ENCODE peak calls at places on chromosome 20, in eight cellular contexts. One of them, this sample, is unnamed. For H3K4me1, the result is how much of the 10 kb centered on the place peaks cover.

GRCh38 chr20:25750765-25751696 is 54.4 kb upstream of the ZNF337 start:
- DNase-seq in cardiac muscle cell: peak
- DNase-seq in iPS DF 6.9: no peak
- DNase-seq in lung: peak
- DNase-seq in tibial nerve: peak
- DNase-seq in lower lobe of right lung: peak
- DNase-seq in adrenal gland: peak
- DNase-seq in pancreas: peak
- DNase-seq in this sample: peak

GRCh38 chr20:23228912-23229311 is 121.7 kb upstream of the NXT1 start:
- DNase-seq in cardiac muscle cell: peak
- DNase-seq in iPS DF 6.9: no peak
- DNase-seq in lung: no peak
- DNase-seq in tibial nerve: no peak
- DNase-seq in lower lobe of right lung: no peak
- DNase-seq in adrenal gland: no peak
- DNase-seq in pancreas: no peak
- DNase-seq in this sample: no peak

GRCh38 chr20:38217791-38218565 is 42.6 kb downstream of the KIAA1755 start:
- DNase-seq in cardiac muscle cell: peak
- DNase-seq in iPS DF 6.9: no peak
- DNase-seq in lung: no peak
- DNase-seq in tibial nerve: no peak
- DNase-seq in lower lobe of right lung: no peak
- DNase-seq in adrenal gland: peak
- DNase-seq in pancreas: peak
- DNase-seq in this sample: no peak

GRCh38 chr20:4134861-4135379 is 119.6 kb upstream of the RNF24 start:
- DNase-seq in cardiac muscle cell: no peak
- DNase-seq in iPS DF 6.9: no peak
- DNase-seq in lung: no peak
- DNase-seq in tibial nerve: no peak
- DNase-seq in lower lobe of right lung: no peak
- DNase-seq in adrenal gland: no peak
- DNase-seq in pancreas: no peak
- DNase-seq in this sample: peak

GRCh38 chr20:22861231-22861980 is 173.7 kb upstream of the SSTR4 start:
- DNase-seq in cardiac muscle cell: peak
- DNase-seq in iPS DF 6.9: no peak
- DNase-seq in lung: no peak
- DNase-seq in tibial nerve: no peak
- DNase-seq in lower lobe of right lung: no peak
- DNase-seq in adrenal gland: no peak
- DNase-seq in pancreas: no peak
- DNase-seq in this sample: no peak

GRCh38 chr20:41023549-41023948 is 5.1 kb upstream of the TOP1 start:
- DNase-seq in cardiac muscle cell: no peak
- DNase-seq in iPS DF 6.9: no peak
- DNase-seq in lung: no peak
- DNase-seq in tibial nerve: no peak
- DNase-seq in lower lobe of right lung: no peak
- DNase-seq in adrenal gland: no peak
- DNase-seq in pancreas: no peak
- DNase-seq in this sample: no peak

GRCh38 chr20:47115694-47116093 is 221.1 kb downstream of the EYA2 start:
- DNase-seq in cardiac muscle cell: no peak
- DNase-seq in iPS DF 6.9: no peak
- DNase-seq in lung: no peak
- DNase-seq in tibial nerve: no peak
- DNase-seq in lower lobe of right lung: no peak
- DNase-seq in adrenal gland: no peak
- DNase-seq in pancreas: no peak
- DNase-seq in this sample: no peak

GRCh38 chr20:58037631-58038030 is 190.8 kb downstream of the ANKRD60 start:
- DNase-seq in cardiac muscle cell: no peak
- DNase-seq in iPS DF 6.9: no peak
- DNase-seq in lung: peak
- DNase-seq in tibial nerve: no peak
- DNase-seq in lower lobe of right lung: no peak
- DNase-seq in adrenal gland: no peak
- DNase-seq in pancreas: no peak
- DNase-seq in this sample: no peak

GRCh38 chr20:5524886-5525285 is 208.1 kb upstream of the PROKR2 start:
- DNase-seq in cardiac muscle cell: peak
- DNase-seq in iPS DF 6.9: no peak
- DNase-seq in lung: no peak
- DNase-seq in tibial nerve: no peak
- DNase-seq in lower lobe of right lung: no peak
- DNase-seq in adrenal gland: no peak
- DNase-seq in pancreas: no peak
- DNase-seq in this sample: no peak

GRCh38 chr20:59210186-59210585 is 46.6 kb downstream of the ZNF831 start:
- DNase-seq in cardiac muscle cell: no peak
- DNase-seq in iPS DF 6.9: no peak
- DNase-seq in lung: no peak
- DNase-seq in tibial nerve: no peak
- DNase-seq in lower lobe of right lung: no peak
- DNase-seq in adrenal gland: no peak
- DNase-seq in pancreas: no peak
- DNase-seq in this sample: no peak

GRCh38 chr20:38883981-38884733 is 42.1 kb upstream of the FAM83D start:
- DNase-seq in cardiac muscle cell: no peak
- DNase-seq in iPS DF 6.9: no peak
- DNase-seq in lung: no peak
- DNase-seq in tibial nerve: no peak
- DNase-seq in lower lobe of right lung: no peak
- DNase-seq in adrenal gland: no peak
- DNase-seq in pancreas: no peak
- DNase-seq in this sample: no peak

GRCh38 chr20:47244451-47244850 is 112.0 kb downstream of the ZMYND8 start:
- DNase-seq in cardiac muscle cell: no peak
- DNase-seq in iPS DF 6.9: no peak
- DNase-seq in lung: no peak
- DNase-seq in tibial nerve: no peak
- DNase-seq in lower lobe of right lung: no peak
- DNase-seq in adrenal gland: no peak
- DNase-seq in pancreas: no peak
- DNase-seq in this sample: no peak

GRCh38 chr20:32333988-32334885 is 23.9 kb upstream of the ASXL1 start:
- DNase-seq in cardiac muscle cell: peak
- DNase-seq in iPS DF 6.9: no peak
- DNase-seq in lung: peak
- DNase-seq in tibial nerve: no peak
- DNase-seq in lower lobe of right lung: peak
- DNase-seq in adrenal gland: peak
- DNase-seq in pancreas: peak
- DNase-seq in this sample: peak

GRCh38 chr20:13464702-13465101 is 174.0 kb downstream of the TASP1 start:
- DNase-seq in cardiac muscle cell: peak
- DNase-seq in iPS DF 6.9: no peak
- DNase-seq in lung: no peak
- DNase-seq in tibial nerve: no peak
- DNase-seq in lower lobe of right lung: no peak
- DNase-seq in adrenal gland: no peak
- DNase-seq in pancreas: no peak
- DNase-seq in this sample: no peak

GRCh38 chr20:17618673-17619013 is 48.8 kb downstream of the DSTN start:
- DNase-seq in cardiac muscle cell: no peak
- DNase-seq in iPS DF 6.9: no peak
- DNase-seq in lung: no peak
- DNase-seq in tibial nerve: peak
- DNase-seq in lower lobe of right lung: no peak
- DNase-seq in adrenal gland: no peak
- DNase-seq in pancreas: no peak
- DNase-seq in this sample: no peak

GRCh38 chr20:1896859-1897258 is 1.7 kb downstream of the SIRPA start:
- DNase-seq in cardiac muscle cell: no peak
- DNase-seq in iPS DF 6.9: no peak
- DNase-seq in lung: no peak
- DNase-seq in tibial nerve: no peak
- DNase-seq in lower lobe of right lung: no peak
- DNase-seq in adrenal gland: no peak
- DNase-seq in pancreas: no peak
- DNase-seq in this sample: no peak

GRCh38 chr20:1895674-1896496 is 678 bp downstream of the SIRPA start:
- DNase-seq in cardiac muscle cell: peak
- DNase-seq in iPS DF 6.9: no peak
- DNase-seq in lung: no peak
- DNase-seq in tibial nerve: no peak
- DNase-seq in lower lobe of right lung: peak
- DNase-seq in adrenal gland: peak
- DNase-seq in pancreas: peak
- DNase-seq in this sample: peak

GRCh38 chr20:1893721-1894470 is 1.3 kb upstream of the SIRPA start:
- DNase-seq in cardiac muscle cell: no peak
- DNase-seq in iPS DF 6.9: no peak
- DNase-seq in lung: peak
- DNase-seq in tibial nerve: no peak
- DNase-seq in lower lobe of right lung: peak
- DNase-seq in adrenal gland: peak
- DNase-seq in pancreas: no peak
- DNase-seq in this sample: peak

GRCh38 chr20:1894471-1894950 is 696 bp upstream of the SIRPA start:
- DNase-seq in cardiac muscle cell: peak
- DNase-seq in iPS DF 6.9: no peak
- DNase-seq in lung: no peak
- DNase-seq in tibial nerve: no peak
- DNase-seq in lower lobe of right lung: no peak
- DNase-seq in adrenal gland: no peak
- DNase-seq in pancreas: peak
- DNase-seq in this sample: no peak

GRCh38 chr20:1894951-1895673 is at the start of gene SIRPA:
- DNase-seq in cardiac muscle cell: peak
- DNase-seq in iPS DF 6.9: no peak
- DNase-seq in lung: peak
- DNase-seq in tibial nerve: no peak
- DNase-seq in lower lobe of right lung: peak
- DNase-seq in adrenal gland: peak
- DNase-seq in pancreas: peak
- DNase-seq in this sample: peak
- H3K27ac ChIP-seq in cardiac muscle cell: peak
- H3K27ac ChIP-seq in iPS DF 6.9: no peak
- H3K27ac ChIP-seq in lung: peak
- H3K27ac ChIP-seq in tibial nerve: peak
- H3K27ac ChIP-seq in lower lobe of right lung: peak
- H3K27ac ChIP-seq in adrenal gland: peak
- H3K27ac ChIP-seq in pancreas: peak
- H3K27ac ChIP-seq in this sample: peak

GRCh38 chr20:63004607-63005211 is 2.1 kb downstream of the BHLHE23 start:
- DNase-seq in cardiac muscle cell: no peak
- DNase-seq in iPS DF 6.9: no peak
- DNase-seq in lung: no peak
- DNase-seq in tibial nerve: no peak
- DNase-seq in lower lobe of right lung: no peak
- DNase-seq in adrenal gland: no peak
- DNase-seq in pancreas: no peak
- DNase-seq in this sample: no peak

GRCh38 chr20:63003546-63003945 is 3.2 kb downstream of the BHLHE23 start:
- DNase-seq in cardiac muscle cell: no peak
- DNase-seq in iPS DF 6.9: no peak
- DNase-seq in lung: no peak
- DNase-seq in tibial nerve: no peak
- DNase-seq in lower lobe of right lung: no peak
- DNase-seq in adrenal gland: no peak
- DNase-seq in pancreas: no peak
- DNase-seq in this sample: no peak

GRCh38 chr20:63005862-63006564 is 751 bp downstream of the BHLHE23 start:
- DNase-seq in cardiac muscle cell: peak
- DNase-seq in iPS DF 6.9: no peak
- DNase-seq in lung: no peak
- DNase-seq in tibial nerve: no peak
- DNase-seq in lower lobe of right lung: no peak
- DNase-seq in adrenal gland: no peak
- DNase-seq in pancreas: no peak
- DNase-seq in this sample: no peak

GRCh38 chr20:63006611-63007471 is at the start of gene BHLHE23:
- DNase-seq in cardiac muscle cell: peak
- DNase-seq in iPS DF 6.9: no peak
- DNase-seq in lung: no peak
- DNase-seq in tibial nerve: no peak
- DNase-seq in lower lobe of right lung: no peak
- DNase-seq in adrenal gland: no peak
- DNase-seq in pancreas: no peak
- DNase-seq in this sample: no peak

GRCh38 chr20:63005240-63005861 is 1.4 kb downstream of the BHLHE23 start:
- DNase-seq in cardiac muscle cell: no peak
- DNase-seq in iPS DF 6.9: no peak
- DNase-seq in lung: no peak
- DNase-seq in tibial nerve: no peak
- DNase-seq in lower lobe of right lung: no peak
- DNase-seq in adrenal gland: no peak
- DNase-seq in pancreas: no peak
- DNase-seq in this sample: no peak
- H3K4me1 ChIP-seq in cardiac muscle cell: under half
- H3K4me1 ChIP-seq in iPS DF 6.9: under half
- H3K4me1 ChIP-seq in lung: under half
- H3K4me1 ChIP-seq in tibial nerve: under half
- H3K4me1 ChIP-seq in lower lobe of right lung: under half
- H3K4me1 ChIP-seq in adrenal gland: under half
- H3K4me1 ChIP-seq in pancreas: under half
- H3K4me1 ChIP-seq in this sample: under half

GRCh38 chr20:63545814-63546213 is 1.7 kb downstream of the SRMS start:
- DNase-seq in cardiac muscle cell: no peak
- DNase-seq in iPS DF 6.9: no peak
- DNase-seq in lung: no peak
- DNase-seq in tibial nerve: no peak
- DNase-seq in lower lobe of right lung: no peak
- DNase-seq in adrenal gland: no peak
- DNase-seq in pancreas: no peak
- DNase-seq in this sample: no peak
- H3K27ac ChIP-seq in cardiac muscle cell: no peak
- H3K27ac ChIP-seq in iPS DF 6.9: no peak
- H3K27ac ChIP-seq in lung: no peak
- H3K27ac ChIP-seq in tibial nerve: no peak
- H3K27ac ChIP-seq in lower lobe of right lung: no peak
- H3K27ac ChIP-seq in adrenal gland: no peak
- H3K27ac ChIP-seq in pancreas: no peak
- H3K27ac ChIP-seq in this sample: peak

GRCh38 chr20:33667245-33668086 is 723 bp downstream of the ACTL10 start:
- DNase-seq in cardiac muscle cell: peak
- DNase-seq in iPS DF 6.9: no peak
- DNase-seq in lung: no peak
- DNase-seq in tibial nerve: no peak
- DNase-seq in lower lobe of right lung: peak
- DNase-seq in adrenal gland: peak
- DNase-seq in pancreas: peak
- DNase-seq in this sample: peak

GRCh38 chr20:33669224-33669623 is 2.5 kb downstream of the ACTL10 start:
- DNase-seq in cardiac muscle cell: no peak
- DNase-seq in iPS DF 6.9: no peak
- DNase-seq in lung: no peak
- DNase-seq in tibial nerve: no peak
- DNase-seq in lower lobe of right lung: no peak
- DNase-seq in adrenal gland: no peak
- DNase-seq in pancreas: no peak
- DNase-seq in this sample: no peak

GRCh38 chr20:33668791-33669155 is 2.0 kb downstream of the ACTL10 start:
- DNase-seq in cardiac muscle cell: no peak
- DNase-seq in iPS DF 6.9: no peak
- DNase-seq in lung: no peak
- DNase-seq in tibial nerve: no peak
- DNase-seq in lower lobe of right lung: no peak
- DNase-seq in adrenal gland: no peak
- DNase-seq in pancreas: no peak
- DNase-seq in this sample: no peak

GRCh38 chr20:33666293-33667244 is at the start of gene ACTL10:
- DNase-seq in cardiac muscle cell: peak
- DNase-seq in iPS DF 6.9: no peak
- DNase-seq in lung: peak
- DNase-seq in tibial nerve: peak
- DNase-seq in lower lobe of right lung: peak
- DNase-seq in adrenal gland: peak
- DNase-seq in pancreas: peak
- DNase-seq in this sample: peak

GRCh38 chr20:33668087-33668790 is 1.5 kb downstream of the ACTL10 start:
- DNase-seq in cardiac muscle cell: no peak
- DNase-seq in iPS DF 6.9: no peak
- DNase-seq in lung: peak
- DNase-seq in tibial nerve: peak
- DNase-seq in lower lobe of right lung: peak
- DNase-seq in adrenal gland: peak
- DNase-seq in pancreas: no peak
- DNase-seq in this sample: no peak
- H3K4me1 ChIP-seq in cardiac muscle cell: under half
- H3K4me1 ChIP-seq in iPS DF 6.9: under half
- H3K4me1 ChIP-seq in lung: under half
- H3K4me1 ChIP-seq in tibial nerve: under half
- H3K4me1 ChIP-seq in lower lobe of right lung: half or more
- H3K4me1 ChIP-seq in adrenal gland: under half
- H3K4me1 ChIP-seq in pancreas: under half
- H3K4me1 ChIP-seq in this sample: under half

This sample was measured in Peyer's patch.